ENCODE peak calls at places on chromosomes 13 and 19, in ten cellular contexts. K is CD8-positive, alpha-beta T cell; A is AG04450; B is omental fat pad; V is body of pancreas; U is BE2C; Z is nephron progenitor cell; N is tibial nerve; E is uterus; W is cardiac fibroblast. H is an unnamed sample.

GRCh38 chr13:33882804-33883203 is 64.9 kb downstream of the RFC3 start:
- DNase-seq in Z (no peak), U (no peak), B (no peak), V (no peak), E (no peak), W (no peak), K (no peak), N (no peak), A (no peak), H (no peak)

GRCh38 chr13:50379584-50379983 is 364.3 kb downstream of the KCNRG start:
- DNase-seq in A (no peak), W (no peak), V (no peak), B (no peak), N (no peak), E (no peak), U (no peak), Z (no peak), K (no peak), H (no peak)

GRCh38 chr19:12996542-12997094 is 1.3 kb downstream of the NFIX start:
- DNase-seq in A (no peak), U (no peak), Z (no peak), K (no peak), W (no peak), B (no peak), E (no peak), N (no peak), V (peak), H (no peak)

GRCh38 chr19:55116232-55117062 is 990 bp downstream of the PPP1R12C start:
- DNase-seq in U (peak), Z (peak), K (peak), W (peak), B (peak), N (no peak), A (no peak), V (peak), E (peak), H (peak)

GRCh38 chr13:101429733-101430132 is 13.4 kb upstream of the NALCN start:
- DNase-seq in W (no peak), B (no peak), K (no peak), Z (no peak), V (no peak), U (no peak), A (no peak), E (no peak), N (no peak), H (no peak)

GRCh38 chr13:40589285-40590109 is 76.9 kb downstream of the FOXO1 start:
- DNase-seq in K (no peak), W (peak), U (peak), Z (peak), B (no peak), E (no peak), N (no peak), V (no peak), A (no peak), H (peak)

GRCh38 chr19:38559428-38560401 is 58.0 kb downstream of the MAP4K1 start:
- DNase-seq in U (no peak), N (no peak), V (no peak), E (no peak), Z (no peak), K (peak), A (no peak), B (no peak), W (peak), H (no peak)

GRCh38 chr13:23928985-23929384 is 31.7 kb upstream of the C1QTNF9B start:
- DNase-seq in Z (no peak), W (peak), E (no peak), B (no peak), V (no peak), K (no peak), A (peak), N (no peak), U (no peak), H (no peak)

GRCh38 chr19:33150852-33151518 is 19.1 kb downstream of the WDR88 start:
- DNase-seq in N (no peak), B (no peak), W (no peak), K (no peak), V (no peak), E (no peak), U (no peak), Z (no peak), A (no peak), H (no peak)

GRCh38 chr13:48500652-48501197 is 32.2 kb downstream of the RCBTB2 start:
- DNase-seq in Z (no peak), B (no peak), V (no peak), U (no peak), N (no peak), E (no peak), A (peak), K (no peak), W (peak), H (no peak)

GRCh38 chr19:58554494-58555368 is at the start of gene CHMP2A:
- DNase-seq in W (peak), N (peak), V (peak), K (peak), Z (peak), U (peak), B (peak), E (peak), A (peak), H (peak)

GRCh38 chr13:109840201-109840892 is 54.0 kb upstream of the IRS2 start:
- DNase-seq in V (no peak), N (no peak), B (no peak), W (peak), U (no peak), K (no peak), A (no peak), Z (no peak), E (no peak), H (no peak)

GRCh38 chr19:14167594-14168138 is 31.3 kb upstream of the ASF1B start:
- DNase-seq in Z (no peak), A (no peak), E (no peak), B (no peak), V (no peak), W (no peak), U (no peak), K (no peak), N (no peak), H (no peak)

GRCh38 chr13:105462981-105463380 is 1072.5 kb downstream of the EFNB2 start:
- DNase-seq in Z (no peak), K (no peak), N (no peak), U (no peak), B (no peak), V (no peak), E (no peak), W (no peak), A (no peak), H (no peak)

GRCh38 chr13:31862828-31863227 is 123.5 kb downstream of the RXFP2 start:
- DNase-seq in W (no peak), E (no peak), B (no peak), Z (no peak), U (no peak), K (no peak), N (no peak), V (no peak), A (no peak), H (no peak)

GRCh38 chr13:39737047-39737446 is 81.6 kb downstream of the COG6 start:
- DNase-seq in K (no peak), Z (no peak), V (no peak), E (no peak), W (no peak), A (no peak), U (no peak), B (no peak), N (no peak), H (no peak)

GRCh38 chr19:14023404-14024235 is 4.3 kb upstream of the RLN3 start:
- DNase-seq in A (no peak), W (peak), V (peak), B (no peak), Z (peak), N (no peak), K (no peak), U (peak), E (peak), H (peak)

GRCh38 chr19:17739121-17739875 is 12.0 kb upstream of the FCHO1 start:
- DNase-seq in A (no peak), V (no peak), Z (peak), N (no peak), W (no peak), K (no peak), E (no peak), U (peak), B (no peak), H (peak)

DNA sequence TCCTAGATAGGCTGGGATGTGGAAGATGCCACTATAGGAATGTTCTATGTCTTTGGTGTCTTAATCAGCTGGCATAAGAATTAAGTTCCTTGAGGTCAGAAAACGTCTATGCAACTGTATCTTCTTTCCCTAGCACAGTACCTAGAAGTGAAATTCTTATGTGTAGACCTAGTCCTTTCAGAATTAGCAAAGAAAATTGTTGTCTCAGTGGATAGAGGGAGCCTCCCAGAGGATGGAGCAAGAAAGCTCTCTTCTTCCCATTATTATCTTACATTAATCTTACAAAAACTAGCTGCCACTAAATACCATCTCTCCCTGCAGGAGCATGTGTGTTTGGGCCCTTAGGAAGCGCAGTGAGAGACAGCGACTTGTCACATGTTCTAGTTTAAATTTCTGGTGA is 11.6 kb downstream of the CLDN10 start:
- DNase-seq in A (no peak), U (no peak), Z (no peak), B (no peak), K (no peak), N (no peak), E (no peak), V (no peak), W (no peak), H (no peak)
- TF ChIP-seq CTCF in A (no peak), U (peak), Z (no peak), B (no peak), K (no peak), N (no peak), E (no peak), V (no peak), W (peak), H (no peak)

DNA sequence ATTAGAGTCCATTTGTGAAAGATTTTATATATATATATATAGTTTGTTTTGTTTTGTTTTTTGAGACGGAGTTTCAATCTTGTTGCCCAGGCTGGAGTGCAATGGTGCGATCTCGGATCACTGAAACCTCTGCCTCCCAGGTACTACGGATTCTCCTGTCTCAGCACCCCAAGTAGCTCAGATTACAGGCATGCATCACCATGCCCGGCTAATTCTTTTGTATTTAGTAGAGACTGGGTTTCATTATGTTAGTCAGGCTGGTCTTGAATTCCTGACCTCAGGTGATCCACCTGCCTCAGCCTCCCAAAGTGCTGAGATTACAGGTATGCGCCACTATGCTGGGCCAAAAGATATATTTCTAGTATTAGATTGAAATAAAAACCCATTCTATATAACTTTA is 4.0 kb upstream of the ZNF701 start:
- DNase-seq in Z (no peak), V (no peak), B (no peak), E (no peak), N (no peak), A (no peak), W (no peak), K (no peak), U (no peak), H (no peak)
- TF ChIP-seq CTCF in Z (no peak), V (no peak), B (no peak), E (no peak), N (no peak), A (no peak), W (no peak), K (no peak), U (no peak), H (no peak)

GRCh38 chr19:41159861-41160260 is 33.2 kb upstream of the CYP2S1 start:
- DNase-seq in W (no peak), E (no peak), V (no peak), A (no peak), Z (no peak), B (no peak), U (no peak), N (no peak), K (no peak), H (no peak)

GRCh38 chr19:41166888-41167804 is 25.9 kb upstream of the CYP2S1 start:
- DNase-seq in Z (no peak), B (no peak), V (peak), A (no peak), N (no peak), E (no peak), W (no peak), U (no peak), K (no peak), H (no peak)

GRCh38 chr19:41156207-41156606 is 36.8 kb upstream of the CYP2S1 start:
- DNase-seq in Z (no peak), A (no peak), E (no peak), K (no peak), U (no peak), V (no peak), N (no peak), B (no peak), W (no peak), H (no peak)

GRCh38 chr19:41161903-41162302 is 31.1 kb upstream of the CYP2S1 start:
- DNase-seq in A (no peak), V (no peak), N (no peak), U (peak), E (no peak), K (no peak), W (no peak), B (no peak), Z (no peak), H (no peak)
- TF ChIP-seq CTCF in A (no peak), V (no peak), N (no peak), U (peak), E (no peak), K (no peak), W (no peak), B (no peak), Z (no peak), H (no peak)

GRCh38 chr19:16235811-16236710 is 38.4 kb downstream of the AP1M1 start:
- DNase-seq in A (no peak), K (peak), B (no peak), E (no peak), W (no peak), V (no peak), Z (no peak), N (peak), U (no peak), H (no peak)
- TF ChIP-seq CTCF in A (no peak), K (no peak), B (no peak), E (no peak), W (no peak), V (no peak), Z (no peak), N (no peak), U (no peak), H (no peak)

DNA sequence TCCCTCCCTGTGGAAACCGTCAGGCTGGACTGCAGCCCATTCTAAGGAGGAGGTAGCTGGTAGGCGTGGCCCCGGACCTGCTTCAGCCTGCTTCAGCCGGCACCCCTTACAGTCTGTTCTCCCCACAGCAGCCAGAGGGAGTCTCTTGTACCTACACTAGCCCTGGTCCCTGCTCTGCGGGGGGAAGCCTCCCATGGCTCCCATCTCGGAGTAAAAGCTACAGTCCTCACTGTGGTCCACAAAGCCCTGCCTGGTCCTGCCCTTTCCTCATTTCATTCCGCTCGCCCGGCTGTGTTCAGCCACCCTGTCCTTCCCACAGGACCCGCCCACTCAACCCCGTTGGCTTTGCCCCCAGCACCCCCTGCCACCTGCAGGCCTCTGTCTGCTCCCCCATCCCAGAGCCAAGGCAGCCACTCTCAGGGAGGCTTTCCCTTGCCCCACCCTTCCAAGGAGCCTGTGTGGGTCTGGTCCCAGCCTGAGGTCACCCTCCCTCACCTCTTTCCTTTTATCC is 1.3 kb downstream of the PGLYRP1 start:
- DNase-seq in Z (no peak), N (no peak), U (no peak), V (peak), B (no peak), W (no peak), K (no peak), A (no peak), E (no peak), H (no peak)
- TF ChIP-seq CTCF in Z (no peak), N (no peak), U (no peak), V (no peak), B (no peak), W (peak), K (no peak), A (no peak), E (no peak), H (peak)

GRCh38 chr19:7637374-7638256 is 705 bp downstream of the STXBP2 start:
- DNase-seq in W (peak), E (no peak), U (no peak), Z (no peak), A (no peak), B (no peak), K (no peak), V (peak), N (no peak), H (peak)
- TF ChIP-seq CTCF in W (no peak), E (no peak), U (no peak), Z (no peak), A (no peak), B (no peak), K (no peak), V (no peak), N (no peak), H (no peak)

DNA sequence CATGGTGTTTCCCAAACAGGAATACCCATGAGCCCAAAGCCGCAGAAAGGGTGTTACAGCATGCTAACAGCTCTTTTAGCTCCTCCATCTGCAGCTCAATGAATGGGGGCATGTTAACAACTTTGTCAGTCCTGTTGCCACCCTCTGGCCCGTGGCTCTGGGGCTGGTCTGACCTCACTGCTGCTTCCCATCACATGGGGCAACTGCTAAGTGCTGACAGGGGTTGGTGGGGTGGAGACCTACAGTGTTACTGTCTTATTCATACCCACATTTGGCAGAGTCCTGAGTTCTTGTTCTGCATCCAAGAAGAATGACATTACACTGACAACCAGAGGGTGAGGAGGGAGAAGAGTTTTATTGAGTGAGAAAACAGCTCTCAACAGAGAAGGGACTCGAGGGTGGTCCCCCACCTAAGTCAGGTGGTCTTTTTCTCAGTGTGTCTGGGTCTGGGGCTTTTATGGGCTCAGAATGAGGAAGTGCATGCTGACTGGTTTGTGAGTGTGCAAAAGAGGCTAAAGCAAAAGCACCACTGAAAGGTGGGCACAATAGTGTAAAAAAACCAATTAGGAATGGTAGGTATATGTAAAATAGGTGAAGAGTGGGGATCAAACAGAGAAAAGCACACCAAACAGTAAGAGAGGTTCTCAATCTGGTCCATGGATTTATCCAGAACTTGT is 1952.0 kb upstream of the PCDH20 start:
- DNase-seq in Z (no peak), N (no peak), A (no peak), B (no peak), U (no peak), W (peak), K (no peak), V (no peak), E (no peak), H (no peak)
- TF ChIP-seq CTCF in Z (no peak), N (no peak), A (no peak), B (no peak), U (no peak), W (no peak), K (no peak), V (no peak), E (no peak), H (no peak)

GRCh38 chr19:46839752-46840151 is 10.9 kb downstream of the AP2S1 start:
- DNase-seq in Z (no peak), V (no peak), U (peak), K (no peak), W (no peak), E (no peak), A (no peak), N (no peak), B (no peak), H (no peak)

GRCh38 chr19:46841458-46842083 is 9.1 kb downstream of the AP2S1 start:
- DNase-seq in K (no peak), W (peak), U (peak), V (no peak), E (peak), B (no peak), A (no peak), Z (no peak), N (no peak), H (no peak)

GRCh38 chr19:46842791-46843190 is 7.9 kb downstream of the AP2S1 start:
- DNase-seq in U (no peak), E (no peak), N (no peak), V (no peak), B (no peak), A (no peak), W (no peak), K (no peak), Z (no peak), H (no peak)

GRCh38 chr19:46838160-46838559 is 12.5 kb downstream of the AP2S1 start:
- DNase-seq in K (no peak), B (no peak), N (no peak), V (no peak), Z (no peak), E (no peak), U (no peak), A (no peak), W (no peak), H (no peak)

GRCh38 chr19:46840157-46840942 is 10.3 kb downstream of the AP2S1 start:
- DNase-seq in E (peak), V (peak), B (no peak), A (no peak), W (peak), K (peak), U (peak), Z (peak), N (no peak), H (no peak)
- TF ChIP-seq CTCF in E (peak), V (peak), B (no peak), A (peak), W (peak), K (peak), U (peak), Z (peak), N (peak), H (peak)

GRCh38 chr19:50669319-50670101 is 20.3 kb downstream of the C19orf81 start:
- DNase-seq in E (no peak), V (no peak), B (no peak), Z (peak), K (no peak), N (no peak), A (no peak), W (peak), U (peak), H (peak)
- TF ChIP-seq CTCF in E (peak), V (peak), B (peak), Z (peak), K (peak), N (peak), A (peak), W (peak), U (peak), H (peak)

GRCh38 chr19:41930926-41931592 is 2.8 kb upstream of the ERFL start:
- DNase-seq in K (peak), A (no peak), V (no peak), U (no peak), W (no peak), Z (no peak), E (no peak), B (no peak), N (no peak), H (no peak)
- TF ChIP-seq CTCF in K (peak), A (peak), V (no peak), U (no peak), W (peak), Z (peak), E (no peak), B (no peak), N (no peak), H (peak)

H was measured in Peyer's patch.